ENCODE peak calls at places on chromosome 2, in ten cellular contexts. One of them, this sample, is unnamed. For H3K36me3, the result is how much of the 10 kb centered on the place peaks cover.

GRCh38 chr2:109349555-109350430 is 220.8 kb downstream of the SH3RF3 start:
- DNase-seq in left lung: no peak
- DNase-seq in cardiac muscle cell: no peak
- DNase-seq in left ventricle myocardium inferior: no peak
- DNase-seq in heart right ventricle: no peak
- DNase-seq in testis: no peak
- DNase-seq in NT2/D1: no peak
- DNase-seq in astrocyte: no peak
- DNase-seq in endothelial cell of umbilical vein: no peak
- DNase-seq in effector memory CD4-positive, alpha-beta T cell: no peak
- DNase-seq in this sample: no peak

GRCh38 chr2:164954954-164955701 is at the start of gene SLC38A11:
- DNase-seq in left lung: peak
- DNase-seq in cardiac muscle cell: peak
- DNase-seq in left ventricle myocardium inferior: peak
- DNase-seq in heart right ventricle: peak
- DNase-seq in testis: peak
- DNase-seq in NT2/D1: no peak
- DNase-seq in astrocyte: no peak
- DNase-seq in endothelial cell of umbilical vein: no peak
- DNase-seq in effector memory CD4-positive, alpha-beta T cell: no peak
- DNase-seq in this sample: no peak

GRCh38 chr2:20356042-20356441 is 5.4 kb upstream of the PUM2 start:
- DNase-seq in left lung: no peak
- DNase-seq in cardiac muscle cell: peak
- DNase-seq in left ventricle myocardium inferior: no peak
- DNase-seq in heart right ventricle: no peak
- DNase-seq in testis: no peak
- DNase-seq in NT2/D1: no peak
- DNase-seq in astrocyte: peak
- DNase-seq in endothelial cell of umbilical vein: no peak
- DNase-seq in effector memory CD4-positive, alpha-beta T cell: no peak
- DNase-seq in this sample: no peak

GRCh38 chr2:23412556-23413155 is 27.7 kb downstream of the KLHL29 start:
- DNase-seq in left lung: no peak
- DNase-seq in cardiac muscle cell: peak
- DNase-seq in left ventricle myocardium inferior: no peak
- DNase-seq in heart right ventricle: no peak
- DNase-seq in testis: no peak
- DNase-seq in NT2/D1: no peak
- DNase-seq in astrocyte: peak
- DNase-seq in endothelial cell of umbilical vein: no peak
- DNase-seq in effector memory CD4-positive, alpha-beta T cell: no peak
- DNase-seq in this sample: no peak

GRCh38 chr2:36507408-36507812 is 90.6 kb downstream of the FEZ2 start:
- DNase-seq in left lung: no peak
- DNase-seq in cardiac muscle cell: peak
- DNase-seq in left ventricle myocardium inferior: no peak
- DNase-seq in heart right ventricle: peak
- DNase-seq in testis: peak
- DNase-seq in NT2/D1: peak
- DNase-seq in astrocyte: no peak
- DNase-seq in endothelial cell of umbilical vein: peak
- DNase-seq in effector memory CD4-positive, alpha-beta T cell: peak
- DNase-seq in this sample: no peak

GRCh38 chr2:237674731-237675276 is 47.4 kb downstream of the LRRFIP1 start:
- DNase-seq in left lung: peak
- DNase-seq in cardiac muscle cell: peak
- DNase-seq in left ventricle myocardium inferior: peak
- DNase-seq in heart right ventricle: peak
- DNase-seq in testis: peak
- DNase-seq in NT2/D1: peak
- DNase-seq in astrocyte: peak
- DNase-seq in endothelial cell of umbilical vein: peak
- DNase-seq in effector memory CD4-positive, alpha-beta T cell: peak
- DNase-seq in this sample: peak

GRCh38 chr2:86789687-86790133 is 1.0 kb downstream of the CD8A start:
- DNase-seq in left lung: no peak
- DNase-seq in cardiac muscle cell: no peak
- DNase-seq in left ventricle myocardium inferior: no peak
- DNase-seq in heart right ventricle: no peak
- DNase-seq in testis: no peak
- DNase-seq in NT2/D1: no peak
- DNase-seq in astrocyte: no peak
- DNase-seq in endothelial cell of umbilical vein: no peak
- DNase-seq in effector memory CD4-positive, alpha-beta T cell: no peak
- DNase-seq in this sample: no peak

GRCh38 chr2:191352536-191352935 is 107.3 kb downstream of the MYO1B start:
- DNase-seq in left lung: no peak
- DNase-seq in cardiac muscle cell: peak
- DNase-seq in left ventricle myocardium inferior: no peak
- DNase-seq in heart right ventricle: no peak
- DNase-seq in testis: no peak
- DNase-seq in NT2/D1: no peak
- DNase-seq in astrocyte: peak
- DNase-seq in endothelial cell of umbilical vein: peak
- DNase-seq in effector memory CD4-positive, alpha-beta T cell: no peak
- DNase-seq in this sample: no peak

GRCh38 chr2:67289921-67290371 is 107.2 kb upstream of the ETAA1 start:
- DNase-seq in left lung: no peak
- DNase-seq in cardiac muscle cell: peak
- DNase-seq in left ventricle myocardium inferior: no peak
- DNase-seq in heart right ventricle: no peak
- DNase-seq in testis: no peak
- DNase-seq in NT2/D1: no peak
- DNase-seq in astrocyte: peak
- DNase-seq in endothelial cell of umbilical vein: peak
- DNase-seq in effector memory CD4-positive, alpha-beta T cell: no peak
- DNase-seq in this sample: no peak

GRCh38 chr2:44075536-44075935 is 79.7 kb upstream of the LRPPRC start:
- DNase-seq in left lung: no peak
- DNase-seq in cardiac muscle cell: peak
- DNase-seq in left ventricle myocardium inferior: no peak
- DNase-seq in heart right ventricle: peak
- DNase-seq in testis: no peak
- DNase-seq in NT2/D1: no peak
- DNase-seq in astrocyte: peak
- DNase-seq in endothelial cell of umbilical vein: no peak
- DNase-seq in effector memory CD4-positive, alpha-beta T cell: no peak
- DNase-seq in this sample: no peak

GRCh38 chr2:109647636-109648035 is 33.5 kb downstream of the SOWAHC start:
- DNase-seq in left lung: no peak
- DNase-seq in cardiac muscle cell: peak
- DNase-seq in left ventricle myocardium inferior: no peak
- DNase-seq in heart right ventricle: no peak
- DNase-seq in testis: no peak
- DNase-seq in NT2/D1: no peak
- DNase-seq in astrocyte: peak
- DNase-seq in endothelial cell of umbilical vein: no peak
- DNase-seq in effector memory CD4-positive, alpha-beta T cell: no peak
- DNase-seq in this sample: no peak

GRCh38 chr2:218233543-218233942 is 16.6 kb downstream of the ARPC2 start:
- DNase-seq in left lung: no peak
- DNase-seq in cardiac muscle cell: no peak
- DNase-seq in left ventricle myocardium inferior: no peak
- DNase-seq in heart right ventricle: no peak
- DNase-seq in testis: no peak
- DNase-seq in NT2/D1: no peak
- DNase-seq in astrocyte: no peak
- DNase-seq in endothelial cell of umbilical vein: no peak
- DNase-seq in effector memory CD4-positive, alpha-beta T cell: no peak
- DNase-seq in this sample: no peak
- H3K36me3 ChIP-seq in left lung: under half
- H3K36me3 ChIP-seq in cardiac muscle cell: half or more
- H3K36me3 ChIP-seq in left ventricle myocardium inferior: half or more
- H3K36me3 ChIP-seq in heart right ventricle: under half
- H3K36me3 ChIP-seq in testis: under half
- H3K36me3 ChIP-seq in NT2/D1: half or more
- H3K36me3 ChIP-seq in astrocyte: half or more
- H3K36me3 ChIP-seq in endothelial cell of umbilical vein: under half
- H3K36me3 ChIP-seq in effector memory CD4-positive, alpha-beta T cell: half or more
- H3K36me3 ChIP-seq in this sample: under half

GRCh38 chr2:232854082-232854481 is 16.0 kb upstream of the SNORC start:
- DNase-seq in left lung: no peak
- DNase-seq in cardiac muscle cell: peak
- DNase-seq in left ventricle myocardium inferior: no peak
- DNase-seq in heart right ventricle: no peak
- DNase-seq in testis: peak
- DNase-seq in NT2/D1: no peak
- DNase-seq in astrocyte: peak
- DNase-seq in endothelial cell of umbilical vein: peak
- DNase-seq in effector memory CD4-positive, alpha-beta T cell: no peak
- DNase-seq in this sample: no peak

GRCh38 chr2:232850039-232850438 is 20.0 kb upstream of the SNORC start:
- DNase-seq in left lung: no peak
- DNase-seq in cardiac muscle cell: peak
- DNase-seq in left ventricle myocardium inferior: no peak
- DNase-seq in heart right ventricle: no peak
- DNase-seq in testis: peak
- DNase-seq in NT2/D1: no peak
- DNase-seq in astrocyte: no peak
- DNase-seq in endothelial cell of umbilical vein: no peak
- DNase-seq in effector memory CD4-positive, alpha-beta T cell: no peak
- DNase-seq in this sample: no peak

GRCh38 chr2:232857158-232857563 is 12.9 kb upstream of the SNORC start:
- DNase-seq in left lung: no peak
- DNase-seq in cardiac muscle cell: peak
- DNase-seq in left ventricle myocardium inferior: no peak
- DNase-seq in heart right ventricle: no peak
- DNase-seq in testis: no peak
- DNase-seq in NT2/D1: no peak
- DNase-seq in astrocyte: no peak
- DNase-seq in endothelial cell of umbilical vein: no peak
- DNase-seq in effector memory CD4-positive, alpha-beta T cell: no peak
- DNase-seq in this sample: no peak

DNA sequence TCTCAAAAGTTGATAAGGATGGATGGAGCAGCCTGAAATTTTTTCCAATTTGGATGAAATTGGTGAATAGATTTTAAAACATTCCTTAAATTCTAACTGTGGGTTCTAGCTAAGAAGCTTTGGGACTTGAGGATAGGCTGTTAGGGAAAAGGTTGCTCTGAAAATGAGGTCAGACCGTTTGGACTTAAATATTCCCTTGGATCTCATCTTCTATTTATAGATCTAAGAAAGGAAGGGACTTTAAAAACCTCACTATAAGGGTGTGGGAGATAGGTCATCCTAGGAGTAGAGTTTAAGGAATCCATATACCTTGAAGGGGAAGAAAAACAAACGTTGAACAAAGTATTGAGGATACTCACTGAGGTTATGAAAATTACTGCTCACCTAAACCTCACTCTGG is 17.4 kb upstream of the SNORC start:
- DNase-seq in left lung: no peak
- DNase-seq in cardiac muscle cell: no peak
- DNase-seq in left ventricle myocardium inferior: no peak
- DNase-seq in heart right ventricle: no peak
- DNase-seq in testis: no peak
- DNase-seq in NT2/D1: no peak
- DNase-seq in astrocyte: no peak
- DNase-seq in endothelial cell of umbilical vein: no peak
- DNase-seq in effector memory CD4-positive, alpha-beta T cell: no peak
- DNase-seq in this sample: no peak
- H3K36me3 ChIP-seq in left lung: under half
- H3K36me3 ChIP-seq in cardiac muscle cell: half or more
- H3K36me3 ChIP-seq in left ventricle myocardium inferior: half or more
- H3K36me3 ChIP-seq in heart right ventricle: under half
- H3K36me3 ChIP-seq in testis: under half
- H3K36me3 ChIP-seq in NT2/D1: half or more
- H3K36me3 ChIP-seq in astrocyte: under half
- H3K36me3 ChIP-seq in endothelial cell of umbilical vein: under half
- H3K36me3 ChIP-seq in effector memory CD4-positive, alpha-beta T cell: half or more
- H3K36me3 ChIP-seq in this sample: under half

GRCh38 chr2:222623756-222624309 is 32.1 kb downstream of the FARSB start:
- DNase-seq in left lung: no peak
- DNase-seq in cardiac muscle cell: no peak
- DNase-seq in left ventricle myocardium inferior: no peak
- DNase-seq in heart right ventricle: no peak
- DNase-seq in testis: no peak
- DNase-seq in NT2/D1: no peak
- DNase-seq in astrocyte: no peak
- DNase-seq in endothelial cell of umbilical vein: no peak
- DNase-seq in effector memory CD4-positive, alpha-beta T cell: no peak
- DNase-seq in this sample: no peak
- H3K36me3 ChIP-seq in left lung: under half
- H3K36me3 ChIP-seq in cardiac muscle cell: under half
- H3K36me3 ChIP-seq in left ventricle myocardium inferior: half or more
- H3K36me3 ChIP-seq in heart right ventricle: under half
- H3K36me3 ChIP-seq in testis: under half
- H3K36me3 ChIP-seq in NT2/D1: half or more
- H3K36me3 ChIP-seq in astrocyte: half or more
- H3K36me3 ChIP-seq in endothelial cell of umbilical vein: under half
- H3K36me3 ChIP-seq in effector memory CD4-positive, alpha-beta T cell: half or more
- H3K36me3 ChIP-seq in this sample: under half

GRCh38 chr2:152620985-152621384 is 96.3 kb downstream of the PRPF40A start:
- DNase-seq in left lung: no peak
- DNase-seq in cardiac muscle cell: no peak
- DNase-seq in left ventricle myocardium inferior: no peak
- DNase-seq in heart right ventricle: no peak
- DNase-seq in testis: no peak
- DNase-seq in NT2/D1: no peak
- DNase-seq in astrocyte: no peak
- DNase-seq in endothelial cell of umbilical vein: no peak
- DNase-seq in effector memory CD4-positive, alpha-beta T cell: no peak
- DNase-seq in this sample: no peak

GRCh38 chr2:152623775-152624174 is 93.5 kb downstream of the PRPF40A start:
- DNase-seq in left lung: no peak
- DNase-seq in cardiac muscle cell: no peak
- DNase-seq in left ventricle myocardium inferior: no peak
- DNase-seq in heart right ventricle: no peak
- DNase-seq in testis: no peak
- DNase-seq in NT2/D1: no peak
- DNase-seq in astrocyte: no peak
- DNase-seq in endothelial cell of umbilical vein: no peak
- DNase-seq in effector memory CD4-positive, alpha-beta T cell: no peak
- DNase-seq in this sample: no peak

GRCh38 chr2:152624805-152625204 is 92.5 kb downstream of the PRPF40A start:
- DNase-seq in left lung: no peak
- DNase-seq in cardiac muscle cell: no peak
- DNase-seq in left ventricle myocardium inferior: no peak
- DNase-seq in heart right ventricle: no peak
- DNase-seq in testis: no peak
- DNase-seq in NT2/D1: no peak
- DNase-seq in astrocyte: peak
- DNase-seq in endothelial cell of umbilical vein: no peak
- DNase-seq in effector memory CD4-positive, alpha-beta T cell: no peak
- DNase-seq in this sample: no peak

GRCh38 chr2:152622228-152622627 is 95.0 kb downstream of the PRPF40A start:
- DNase-seq in left lung: no peak
- DNase-seq in cardiac muscle cell: no peak
- DNase-seq in left ventricle myocardium inferior: no peak
- DNase-seq in heart right ventricle: no peak
- DNase-seq in testis: peak
- DNase-seq in NT2/D1: no peak
- DNase-seq in astrocyte: no peak
- DNase-seq in endothelial cell of umbilical vein: no peak
- DNase-seq in effector memory CD4-positive, alpha-beta T cell: no peak
- DNase-seq in this sample: no peak

GRCh38 chr2:152623076-152623740 is 94.1 kb downstream of the PRPF40A start:
- DNase-seq in left lung: no peak
- DNase-seq in cardiac muscle cell: no peak
- DNase-seq in left ventricle myocardium inferior: no peak
- DNase-seq in heart right ventricle: no peak
- DNase-seq in testis: no peak
- DNase-seq in NT2/D1: no peak
- DNase-seq in astrocyte: no peak
- DNase-seq in endothelial cell of umbilical vein: no peak
- DNase-seq in effector memory CD4-positive, alpha-beta T cell: no peak
- DNase-seq in this sample: no peak
- H3K36me3 ChIP-seq in left lung: under half
- H3K36me3 ChIP-seq in cardiac muscle cell: under half
- H3K36me3 ChIP-seq in left ventricle myocardium inferior: under half
- H3K36me3 ChIP-seq in heart right ventricle: under half
- H3K36me3 ChIP-seq in testis: under half
- H3K36me3 ChIP-seq in NT2/D1: half or more
- H3K36me3 ChIP-seq in astrocyte: under half
- H3K36me3 ChIP-seq in endothelial cell of umbilical vein: under half
- H3K36me3 ChIP-seq in effector memory CD4-positive, alpha-beta T cell: under half
- H3K36me3 ChIP-seq in this sample: under half

This sample was measured in breast epithelium.